ENCODE peak calls at places on chromosomes 3 and 15, in four cellular contexts. I, J, S and H are unnamed samples.

GRCh38 chr3:10228248-10228950 is 19.9 kb upstream of the TATDN2 start:
- DNase-seq in J (no peak), S (no peak), I (no peak), H (no peak)

GRCh38 chr3:155859859-155860258 is 5.6 kb upstream of the SLC33A1 start:
- DNase-seq in I (no peak), J (peak), S (peak), H (no peak)

GRCh38 chr3:191366675-191367074 is 36.3 kb upstream of the UTS2B start:
- DNase-seq in I (no peak), J (peak), S (peak), H (peak)

GRCh38 chr3:9669720-9670432 is 20.6 kb downstream of the MTMR14 start:
- DNase-seq in I (no peak), J (no peak), S (no peak), H (no peak)

GRCh38 chr3:159766563-159767185 is 222.0 kb upstream of the IL12A start:
- DNase-seq in S (peak), J (peak), I (no peak), H (no peak)

GRCh38 chr15:55789066-55789660 is 46.2 kb upstream of the PRTG start:
- DNase-seq in I (no peak), S (no peak), J (no peak), H (no peak)

GRCh38 chr15:63918901-63919348 is 85.2 kb upstream of the HERC1 start:
- DNase-seq in J (no peak), I (no peak), S (no peak), H (no peak)

GRCh38 chr15:30001592-30001991 is 81.2 kb upstream of the GOLGA8J start:
- DNase-seq in S (no peak), I (no peak), J (no peak), H (no peak)

GRCh38 chr3:11509175-11510000 is 134.3 kb downstream of the VGLL4 start:
- DNase-seq in S (peak), I (no peak), J (peak), H (peak)

GRCh38 chr3:140922634-140923033 is 19.0 kb upstream of the SLC25A36 start:
- DNase-seq in S (peak), J (peak), I (no peak), H (no peak)

GRCh38 chr3:58534592-58535494 is 2.1 kb downstream of the ACOX2 start:
- DNase-seq in S (no peak), I (no peak), J (no peak), H (no peak)

GRCh38 chr15:62719316-62719715 is 323.2 kb upstream of the TPM1 start:
- DNase-seq in S (no peak), J (peak), I (no peak), H (peak)

GRCh38 chr3:8560608-8561007 is 59.0 kb downstream of the LMCD1 start:
- DNase-seq in J (peak), S (peak), I (no peak), H (peak)

GRCh38 chr15:101499863-101500713 is 10.6 kb upstream of the PCSK6 start:
- DNase-seq in S (no peak), I (no peak), J (no peak), H (no peak)

GRCh38 chr15:48510976-48511375 is 134.5 kb downstream of the FBN1 start:
- DNase-seq in S (no peak), J (no peak), I (no peak), H (peak)

GRCh38 chr15:73087121-73087520 is 34.9 kb downstream of the NEO1 start:
- DNase-seq in S (no peak), I (no peak), J (no peak), H (no peak)

GRCh38 chr15:57797145-57797544 is 90.6 kb downstream of the POLR2M start:
- DNase-seq in J (no peak), I (no peak), S (no peak), H (no peak)

GRCh38 chr15:59996498-59997041 is 7.5 kb upstream of the FOXB1 start:
- DNase-seq in J (no peak), S (no peak), I (no peak), H (no peak)

GRCh38 chr15:85742186-85742751 is 52.5 kb downstream of the KLHL25 start:
- DNase-seq in J (peak), I (no peak), S (peak), H (no peak)

GRCh38 chr15:29612096-29612495 is 210.2 kb downstream of the TJP1 start:
- DNase-seq in S (no peak), I (no peak), J (peak), H (peak)

GRCh38 chr3:177758131-177758530 is 560.8 kb upstream of the TBL1XR1 start:
- DNase-seq in I (no peak), J (peak), S (peak), H (no peak)

GRCh38 chr3:45137656-45138181 is 8.5 kb downstream of the CDCP1 start:
- DNase-seq in S (no peak), I (no peak), J (no peak), H (no peak)

GRCh38 chr15:83327041-83327440 is 42.6 kb upstream of the BNC1 start:
- DNase-seq in S (no peak), J (no peak), I (no peak), H (no peak)

GRCh38 chr3:385151-385550 is 188.6 kb downstream of the CHL1 start:
- DNase-seq in J (peak), S (peak), I (no peak), H (no peak)

GRCh38 chr15:63601026-63601726 is 4.0 kb downstream of the FBXL22 start:
- DNase-seq in J (peak), I (peak), S (no peak), H (peak)

GRCh38 chr15:99981839-99982658 is 248.8 kb upstream of the LYSMD4 start:
- DNase-seq in J (no peak), S (no peak), I (no peak), H (no peak)

GRCh38 chr3:60609446-60609845 is 641.8 kb downstream of the FHIT start:
- DNase-seq in S (no peak), I (no peak), J (no peak), H (peak)

GRCh38 chr15:39511000-39511914 is 69.6 kb upstream of the THBS1 start:
- DNase-seq in S (peak), I (no peak), J (peak), H (peak)

GRCh38 chr3:148319161-148319915 is 378.4 kb upstream of the AGTR1 start:
- DNase-seq in I (no peak), S (peak), J (peak), H (peak)

GRCh38 chr15:53453253-53454105 is 306.0 kb downstream of the WDR72 start:
- DNase-seq in J (no peak), I (no peak), S (no peak), H (no peak)

GRCh38 chr15:77821188-77821958 is 188.7 kb upstream of the LINGO1 start:
- DNase-seq in S (peak), I (no peak), J (peak), H (peak)

GRCh38 chr3:128503164-128503651 is 10.2 kb upstream of the GATA2 start:
- DNase-seq in S (no peak), J (no peak), I (no peak), H (no peak)

GRCh38 chr3:63841704-63842103 is 21.9 kb downstream of the THOC7 start:
- DNase-seq in I (no peak), J (no peak), S (no peak), H (no peak)

GRCh38 chr3:114093596-114093995 is 37.1 kb downstream of the QTRT2 start:
- DNase-seq in J (peak), I (no peak), S (peak), H (peak)

GRCh38 chr15:22891426-22892210 is 53.2 kb downstream of the NIPA2 start:
- DNase-seq in I (no peak), J (no peak), S (no peak), H (no peak)

GRCh38 chr15:66901336-66902100 is 163.9 kb upstream of the SMAD3 start:
- DNase-seq in I (no peak), S (peak), J (peak), H (peak)
- H2AFZ ChIP-seq in I (peak), S (peak), J (peak), H (peak)

GRCh38 chr3:122055215-122055614 is at the start of gene CD86:
- DNase-seq in I (no peak), J (no peak), S (no peak), H (no peak)
- H3K4me3 ChIP-seq in I (no peak), J (no peak), S (no peak), H (no peak)

GRCh38 chr3:181919375-181919774 is 207.7 kb downstream of the SOX2 start:
- DNase-seq in S (no peak), J (no peak), I (no peak), H (no peak)

GRCh38 chr3:181920409-181920808 is 208.7 kb downstream of the SOX2 start:
- DNase-seq in S (no peak), J (no peak), I (no peak), H (no peak)

GRCh38 chr3:181915556-181915955 is 203.8 kb downstream of the SOX2 start:
- DNase-seq in I (no peak), S (no peak), J (no peak), H (no peak)

GRCh38 chr3:181916018-181916417 is 204.3 kb downstream of the SOX2 start:
- DNase-seq in S (no peak), I (no peak), J (no peak), H (no peak)

DNA sequence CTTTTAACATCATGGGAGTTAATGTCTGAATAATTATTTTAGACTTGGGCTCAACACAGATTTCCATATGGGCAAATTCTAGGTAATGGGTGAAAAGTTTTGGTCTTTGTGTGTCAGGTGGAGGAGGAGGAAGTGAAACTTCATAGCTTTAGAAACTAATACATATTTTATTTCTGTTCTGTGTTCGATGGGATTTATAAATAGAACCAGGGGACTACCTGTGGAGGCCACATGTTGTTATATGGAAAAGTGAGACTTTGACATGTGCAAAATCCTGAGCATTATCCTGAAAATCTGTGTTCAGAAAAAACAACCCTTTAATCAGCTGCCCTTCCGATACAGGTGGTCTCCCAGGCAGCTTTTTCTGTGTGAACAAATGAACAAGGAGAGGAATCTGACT is 209.5 kb downstream of the SOX2 start:
- DNase-seq in S (no peak), J (no peak), I (no peak), H (no peak)
- H2AFZ ChIP-seq in S (no peak), J (no peak), I (peak), H (no peak)

GRCh38 chr3:120445654-120446053 is 5.1 kb downstream of the FSTL1 start:
- DNase-seq in S (no peak), J (no peak), I (no peak), H (no peak)
- H3K4me3 ChIP-seq in S (no peak), J (no peak), I (no peak), H (no peak)

GRCh38 chr3:139301654-139302053 is 42.2 kb upstream of the MRPS22 start:
- DNase-seq in I (no peak), S (no peak), J (no peak), H (no peak)
- H2AFZ ChIP-seq in I (no peak), S (no peak), J (peak), H (peak)

DNA sequence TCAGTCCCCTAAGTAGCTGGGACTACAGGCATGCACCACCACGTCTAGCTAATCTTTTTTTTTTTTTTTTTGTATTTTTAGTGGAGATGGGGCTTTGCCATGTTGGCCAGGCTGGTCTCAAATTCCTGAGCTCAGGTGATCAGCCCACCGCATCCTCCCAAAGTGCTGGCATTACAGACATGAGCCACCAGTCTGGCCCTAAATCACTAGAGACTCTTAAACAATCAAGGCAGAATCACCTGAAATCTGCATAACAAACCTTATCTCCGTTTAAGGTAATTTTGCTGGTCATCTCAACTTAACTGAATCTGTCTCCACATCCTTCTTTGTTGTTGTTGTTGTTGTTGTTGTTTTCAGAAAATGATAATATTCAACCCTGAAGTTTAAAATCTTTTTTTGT is 5.6 kb upstream of the TRMT10C start:
- DNase-seq in I (no peak), J (no peak), S (no peak), H (no peak)
- H3K4me3 ChIP-seq in I (no peak), J (no peak), S (no peak), H (no peak)

GRCh38 chr3:143237036-143237688 is 117.6 kb downstream of the CHST2 start:
- DNase-seq in I (peak), S (peak), J (no peak), H (no peak)

GRCh38 chr3:143241556-143241955 is 122.0 kb downstream of the CHST2 start:
- DNase-seq in I (no peak), J (peak), S (no peak), H (peak)

GRCh38 chr3:143236226-143236964 is 116.8 kb downstream of the CHST2 start:
- DNase-seq in S (no peak), J (no peak), I (no peak), H (no peak)

GRCh38 chr3:143240921-143241320 is 121.3 kb downstream of the CHST2 start:
- DNase-seq in S (no peak), J (no peak), I (no peak), H (no peak)

GRCh38 chr3:143239026-143239425 is 119.5 kb downstream of the CHST2 start:
- DNase-seq in S (no peak), I (no peak), J (peak), H (peak)
- H2AFZ ChIP-seq in S (no peak), I (no peak), J (no peak), H (no peak)

DNA sequence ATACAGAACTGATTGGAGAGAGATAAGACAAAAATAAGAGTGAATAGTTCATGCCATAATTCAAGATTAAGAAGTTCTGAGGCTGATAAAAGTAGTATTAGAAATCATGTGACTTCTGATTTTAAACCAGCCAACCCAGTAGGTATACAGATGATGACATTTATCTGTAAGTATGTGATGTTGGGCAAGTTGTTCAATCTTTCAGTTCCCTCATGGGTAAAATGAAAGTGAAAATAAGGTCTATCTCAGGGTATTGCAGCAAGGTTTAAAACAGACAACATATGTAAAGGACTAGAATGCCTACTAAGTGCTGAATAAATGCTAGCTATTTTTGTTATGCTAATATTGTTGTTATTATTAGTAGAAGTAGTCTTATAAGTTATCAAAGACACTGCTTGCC is 1055.7 kb downstream of the NAALADL2 start:
- DNase-seq in S (peak), I (no peak), J (peak), H (no peak)
- H3K4me3 ChIP-seq in S (no peak), I (no peak), J (no peak), H (no peak)

GRCh38 chr3:53257465-53257864 is 1.6 kb upstream of the TKT start:
- DNase-seq in I (no peak), J (no peak), S (no peak), H (no peak)

GRCh38 chr3:53260286-53260785 is 4.5 kb upstream of the TKT start:
- DNase-seq in J (no peak), I (no peak), S (no peak), H (no peak)

GRCh38 chr3:53261712-53262111 is 5.9 kb upstream of the TKT start:
- DNase-seq in S (no peak), I (no peak), J (no peak), H (no peak)

GRCh38 chr3:53258600-53259426 is 3.0 kb upstream of the TKT start:
- DNase-seq in J (no peak), S (no peak), I (no peak), H (no peak)

DNA sequence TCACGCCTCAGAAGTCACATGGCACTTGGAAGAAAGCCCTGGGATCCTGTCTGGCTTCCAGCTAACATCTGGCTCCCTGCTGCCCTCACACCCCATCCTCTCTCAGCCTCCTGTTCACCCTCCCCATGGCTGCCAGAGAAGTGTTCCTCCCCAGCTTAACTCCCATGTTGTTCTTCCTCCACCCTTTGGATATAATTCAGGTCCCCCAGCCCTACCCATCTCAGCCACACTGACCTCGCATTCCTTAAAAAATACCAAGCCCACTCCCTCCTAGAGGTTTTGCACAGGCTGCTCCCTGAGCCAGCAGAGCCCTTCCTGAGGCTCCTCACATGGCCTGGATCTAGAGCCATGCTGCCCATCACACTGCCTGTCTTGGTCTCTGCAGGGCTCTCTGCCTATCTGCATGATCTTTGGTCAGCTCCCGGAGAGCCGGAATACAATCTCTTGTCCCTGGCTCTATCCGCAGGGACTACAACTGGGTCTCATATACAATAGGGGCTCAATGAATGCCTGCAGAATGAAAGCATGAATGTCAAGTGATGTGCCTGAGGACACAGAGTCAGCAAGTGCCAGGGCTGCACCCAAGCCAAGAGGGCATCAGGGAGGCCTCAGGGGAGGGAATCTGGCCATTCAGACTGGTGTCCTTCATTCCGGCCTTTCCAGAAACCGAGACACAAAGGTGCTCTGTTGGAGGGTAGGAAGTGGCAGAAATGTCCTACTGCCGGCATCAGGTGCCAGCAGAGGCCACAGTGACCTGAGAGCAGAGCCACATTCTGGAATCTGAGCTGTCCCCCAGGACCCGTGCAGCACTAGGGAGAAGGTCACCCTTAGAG is 3.8 kb upstream of the TKT start:
- DNase-seq in I (no peak), S (peak), J (no peak), H (no peak)
- H2AFZ ChIP-seq in I (peak), S (no peak), J (peak), H (no peak)